ENCODE peak calls at places on chromosomes 11 and 22, in ten cellular contexts. One of them, this sample, is unnamed.

GRCh38 chr11:77038029-77038824 is 4.0 kb downstream of the B3GNT6 start:
- DNase-seq in kidney: no peak
- DNase-seq in prostate gland: no peak
- DNase-seq in IMR-90: peak
- DNase-seq in A549: no peak
- DNase-seq in fibroblast of lung: no peak
- DNase-seq in brain microvascular endothelial cell: no peak
- DNase-seq in ovary: no peak
- DNase-seq in fibroblast of the aortic adventitia: no peak
- DNase-seq in tibial nerve: no peak
- DNase-seq in this sample: no peak

GRCh38 chr11:122755941-122756340 is 82.4 kb upstream of the CRTAM start:
- DNase-seq in ovary: no peak
- DNase-seq in kidney: no peak
- DNase-seq in brain microvascular endothelial cell: no peak
- DNase-seq in fibroblast of the aortic adventitia: no peak
- DNase-seq in A549: no peak
- DNase-seq in prostate gland: no peak
- DNase-seq in tibial nerve: no peak
- DNase-seq in fibroblast of lung: no peak
- DNase-seq in IMR-90: no peak
- DNase-seq in this sample: no peak

GRCh38 chr11:86069408-86070086 is 663 bp upstream of the PICALM start:
- DNase-seq in ovary: peak
- DNase-seq in IMR-90: peak
- DNase-seq in prostate gland: peak
- DNase-seq in fibroblast of the aortic adventitia: peak
- DNase-seq in brain microvascular endothelial cell: peak
- DNase-seq in fibroblast of lung: peak
- DNase-seq in tibial nerve: no peak
- DNase-seq in A549: peak
- DNase-seq in kidney: no peak
- DNase-seq in this sample: no peak

GRCh38 chr11:2700415-2701211 is 819 bp upstream of the KCNQ1OT1 start:
- DNase-seq in fibroblast of lung: peak
- DNase-seq in kidney: peak
- DNase-seq in tibial nerve: peak
- DNase-seq in ovary: peak
- DNase-seq in IMR-90: no peak
- DNase-seq in A549: peak
- DNase-seq in brain microvascular endothelial cell: no peak
- DNase-seq in prostate gland: peak
- DNase-seq in fibroblast of the aortic adventitia: peak
- DNase-seq in this sample: peak

GRCh38 chr11:123481647-123482046 is 51.6 kb downstream of the GRAMD1B start:
- DNase-seq in IMR-90: no peak
- DNase-seq in A549: no peak
- DNase-seq in ovary: no peak
- DNase-seq in brain microvascular endothelial cell: no peak
- DNase-seq in tibial nerve: no peak
- DNase-seq in prostate gland: no peak
- DNase-seq in fibroblast of lung: no peak
- DNase-seq in fibroblast of the aortic adventitia: no peak
- DNase-seq in kidney: no peak
- DNase-seq in this sample: no peak

GRCh38 chr11:47606731-47607130 is 12.5 kb upstream of the C1QTNF4 start:
- DNase-seq in IMR-90: peak
- DNase-seq in prostate gland: no peak
- DNase-seq in brain microvascular endothelial cell: peak
- DNase-seq in kidney: no peak
- DNase-seq in A549: no peak
- DNase-seq in tibial nerve: no peak
- DNase-seq in fibroblast of the aortic adventitia: peak
- DNase-seq in fibroblast of lung: no peak
- DNase-seq in ovary: no peak
- DNase-seq in this sample: no peak

GRCh38 chr11:18692941-18693760 is 5.4 kb upstream of the TMEM86A start:
- DNase-seq in brain microvascular endothelial cell: no peak
- DNase-seq in fibroblast of the aortic adventitia: no peak
- DNase-seq in kidney: no peak
- DNase-seq in ovary: no peak
- DNase-seq in tibial nerve: no peak
- DNase-seq in fibroblast of lung: no peak
- DNase-seq in prostate gland: peak
- DNase-seq in IMR-90: no peak
- DNase-seq in A549: no peak
- DNase-seq in this sample: no peak

GRCh38 chr11:23310276-23310675 is 450.0 kb upstream of the CCDC179 start:
- DNase-seq in fibroblast of lung: no peak
- DNase-seq in IMR-90: peak
- DNase-seq in tibial nerve: no peak
- DNase-seq in ovary: no peak
- DNase-seq in A549: no peak
- DNase-seq in prostate gland: no peak
- DNase-seq in fibroblast of the aortic adventitia: peak
- DNase-seq in brain microvascular endothelial cell: peak
- DNase-seq in kidney: no peak
- DNase-seq in this sample: no peak

GRCh38 chr22:26672060-26672471 is 14.7 kb downstream of the MIAT start:
- DNase-seq in prostate gland: no peak
- DNase-seq in ovary: peak
- DNase-seq in fibroblast of lung: no peak
- DNase-seq in brain microvascular endothelial cell: no peak
- DNase-seq in fibroblast of the aortic adventitia: no peak
- DNase-seq in tibial nerve: no peak
- DNase-seq in kidney: no peak
- DNase-seq in A549: no peak
- DNase-seq in IMR-90: no peak
- DNase-seq in this sample: no peak

GRCh38 chr22:26670459-26670858 is 13.1 kb downstream of the MIAT start:
- DNase-seq in brain microvascular endothelial cell: no peak
- DNase-seq in prostate gland: no peak
- DNase-seq in kidney: no peak
- DNase-seq in tibial nerve: no peak
- DNase-seq in ovary: no peak
- DNase-seq in IMR-90: no peak
- DNase-seq in fibroblast of lung: no peak
- DNase-seq in fibroblast of the aortic adventitia: no peak
- DNase-seq in A549: no peak
- DNase-seq in this sample: no peak

GRCh38 chr22:26667140-26667539 is 9.8 kb downstream of the MIAT start:
- DNase-seq in prostate gland: no peak
- DNase-seq in ovary: no peak
- DNase-seq in IMR-90: no peak
- DNase-seq in kidney: no peak
- DNase-seq in fibroblast of the aortic adventitia: no peak
- DNase-seq in fibroblast of lung: no peak
- DNase-seq in tibial nerve: no peak
- DNase-seq in brain microvascular endothelial cell: no peak
- DNase-seq in A549: no peak
- DNase-seq in this sample: no peak

GRCh38 chr22:26671317-26672059 is 14.1 kb downstream of the MIAT start:
- DNase-seq in kidney: no peak
- DNase-seq in brain microvascular endothelial cell: no peak
- DNase-seq in ovary: peak
- DNase-seq in tibial nerve: peak
- DNase-seq in fibroblast of lung: no peak
- DNase-seq in A549: no peak
- DNase-seq in fibroblast of the aortic adventitia: no peak
- DNase-seq in IMR-90: no peak
- DNase-seq in prostate gland: peak
- DNase-seq in this sample: no peak

GRCh38 chr22:26669060-26669481 is 11.7 kb downstream of the MIAT start:
- DNase-seq in prostate gland: no peak
- DNase-seq in fibroblast of the aortic adventitia: no peak
- DNase-seq in A549: peak
- DNase-seq in IMR-90: peak
- DNase-seq in kidney: no peak
- DNase-seq in ovary: no peak
- DNase-seq in brain microvascular endothelial cell: peak
- DNase-seq in fibroblast of lung: peak
- DNase-seq in tibial nerve: no peak
- DNase-seq in this sample: peak
- TF ChIP-seq CTCF in prostate gland: no peak
- TF ChIP-seq CTCF in fibroblast of the aortic adventitia: peak
- TF ChIP-seq CTCF in A549: peak
- TF ChIP-seq CTCF in IMR-90: peak
- TF ChIP-seq CTCF in kidney: no peak
- TF ChIP-seq CTCF in ovary: no peak
- TF ChIP-seq CTCF in brain microvascular endothelial cell: peak
- TF ChIP-seq CTCF in fibroblast of lung: peak
- TF ChIP-seq CTCF in tibial nerve: no peak
- TF ChIP-seq CTCF in this sample: peak

DNA sequence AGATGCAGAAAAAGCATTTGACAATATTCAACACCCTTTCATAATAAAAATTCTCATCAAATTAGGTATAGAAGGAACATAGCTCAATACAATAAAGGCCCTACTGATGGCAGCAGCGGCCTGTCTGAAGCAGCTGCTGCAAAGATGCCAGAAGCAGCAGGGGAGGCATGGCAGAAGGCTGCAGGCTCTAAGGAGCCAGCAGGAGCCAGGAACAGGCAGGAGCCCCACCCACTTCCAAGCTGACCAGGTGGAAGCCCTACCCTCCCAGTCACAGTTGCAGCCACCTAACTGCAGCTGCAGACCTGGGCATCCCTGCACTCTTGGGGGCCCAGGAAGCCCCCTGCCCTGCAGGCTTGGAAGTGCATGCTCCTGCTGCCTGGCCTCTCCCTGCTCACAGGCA is 18.2 kb upstream of the OR6A2 start:
- DNase-seq in kidney: no peak
- DNase-seq in prostate gland: no peak
- DNase-seq in IMR-90: peak
- DNase-seq in ovary: no peak
- DNase-seq in A549: no peak
- DNase-seq in brain microvascular endothelial cell: no peak
- DNase-seq in tibial nerve: no peak
- DNase-seq in fibroblast of the aortic adventitia: peak
- DNase-seq in fibroblast of lung: no peak
- DNase-seq in this sample: no peak
- TF ChIP-seq CTCF in kidney: no peak
- TF ChIP-seq CTCF in prostate gland: no peak
- TF ChIP-seq CTCF in IMR-90: no peak
- TF ChIP-seq CTCF in ovary: no peak
- TF ChIP-seq CTCF in A549: no peak
- TF ChIP-seq CTCF in brain microvascular endothelial cell: peak
- TF ChIP-seq CTCF in tibial nerve: no peak
- TF ChIP-seq CTCF in fibroblast of the aortic adventitia: no peak
- TF ChIP-seq CTCF in fibroblast of lung: no peak
- TF ChIP-seq CTCF in this sample: no peak

GRCh38 chr11:103202048-103202651 is 92.9 kb downstream of the DYNC2H1 start:
- DNase-seq in A549: peak
- DNase-seq in IMR-90: peak
- DNase-seq in brain microvascular endothelial cell: peak
- DNase-seq in tibial nerve: no peak
- DNase-seq in fibroblast of the aortic adventitia: peak
- DNase-seq in kidney: no peak
- DNase-seq in fibroblast of lung: peak
- DNase-seq in prostate gland: no peak
- DNase-seq in ovary: no peak
- DNase-seq in this sample: no peak
- TF ChIP-seq CTCF in A549: peak
- TF ChIP-seq CTCF in IMR-90: peak
- TF ChIP-seq CTCF in brain microvascular endothelial cell: peak
- TF ChIP-seq CTCF in tibial nerve: no peak
- TF ChIP-seq CTCF in fibroblast of the aortic adventitia: peak
- TF ChIP-seq CTCF in kidney: peak
- TF ChIP-seq CTCF in fibroblast of lung: peak
- TF ChIP-seq CTCF in prostate gland: no peak
- TF ChIP-seq CTCF in ovary: no peak
- TF ChIP-seq CTCF in this sample: peak

GRCh38 chr11:13249992-13250391 is 27.6 kb upstream of the BMAL1 start:
- DNase-seq in fibroblast of the aortic adventitia: no peak
- DNase-seq in ovary: no peak
- DNase-seq in prostate gland: no peak
- DNase-seq in tibial nerve: no peak
- DNase-seq in IMR-90: no peak
- DNase-seq in kidney: no peak
- DNase-seq in brain microvascular endothelial cell: no peak
- DNase-seq in A549: peak
- DNase-seq in fibroblast of lung: peak
- DNase-seq in this sample: no peak
- TF ChIP-seq CTCF in fibroblast of the aortic adventitia: peak
- TF ChIP-seq CTCF in ovary: no peak
- TF ChIP-seq CTCF in prostate gland: no peak
- TF ChIP-seq CTCF in tibial nerve: no peak
- TF ChIP-seq CTCF in IMR-90: peak
- TF ChIP-seq CTCF in kidney: no peak
- TF ChIP-seq CTCF in brain microvascular endothelial cell: peak
- TF ChIP-seq CTCF in A549: peak
- TF ChIP-seq CTCF in fibroblast of lung: no peak
- TF ChIP-seq CTCF in this sample: no peak

DNA sequence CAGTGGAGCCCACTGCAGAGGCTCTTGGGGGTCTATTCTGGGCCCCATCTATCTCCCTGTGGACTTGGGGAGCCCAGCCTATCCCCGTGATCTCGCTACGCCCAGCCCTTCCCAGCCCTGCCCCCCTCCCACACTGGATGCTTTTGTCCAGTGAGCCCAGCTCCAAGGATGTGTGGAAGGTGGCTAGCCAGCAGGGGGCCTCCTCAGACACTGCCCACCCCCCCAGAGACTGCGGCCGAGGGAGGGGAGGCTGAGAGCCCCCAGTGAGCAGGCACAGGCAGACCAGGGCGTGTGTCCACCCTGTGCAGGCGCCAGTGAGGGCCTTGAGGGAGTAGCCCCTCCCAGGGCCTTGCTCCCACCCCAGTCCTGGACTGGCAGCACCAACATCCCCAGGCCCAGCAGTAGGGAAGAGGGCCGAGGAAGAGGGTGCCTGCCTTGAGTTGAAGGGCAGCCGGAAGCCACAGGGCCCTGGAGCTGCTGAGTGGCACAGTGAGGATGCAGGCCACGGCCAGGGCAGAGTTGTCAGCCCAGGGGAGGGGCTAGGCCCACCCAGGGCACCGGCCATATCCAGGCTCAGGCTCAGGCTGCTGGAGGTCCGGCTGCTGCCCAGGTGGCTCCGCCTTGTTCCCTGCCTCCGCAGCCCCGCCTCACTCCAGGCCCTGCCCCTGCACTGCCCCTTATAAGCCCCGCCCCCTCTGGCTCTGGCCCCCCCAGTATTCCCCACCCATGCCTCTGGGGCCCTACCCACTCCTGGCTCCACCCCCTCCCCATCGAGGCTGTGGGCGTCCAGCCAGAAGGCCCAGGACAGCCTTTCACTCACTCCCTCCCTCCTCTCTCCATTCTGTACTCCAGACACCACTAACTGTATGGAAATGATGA is 28.0 kb downstream of the MOB2 start:
- DNase-seq in fibroblast of the aortic adventitia: no peak
- DNase-seq in kidney: peak
- DNase-seq in IMR-90: peak
- DNase-seq in fibroblast of lung: peak
- DNase-seq in ovary: peak
- DNase-seq in A549: peak
- DNase-seq in brain microvascular endothelial cell: peak
- DNase-seq in tibial nerve: peak
- DNase-seq in prostate gland: peak
- DNase-seq in this sample: no peak
- TF ChIP-seq CTCF in fibroblast of the aortic adventitia: peak
- TF ChIP-seq CTCF in kidney: no peak
- TF ChIP-seq CTCF in IMR-90: peak
- TF ChIP-seq CTCF in fibroblast of lung: peak
- TF ChIP-seq CTCF in ovary: peak
- TF ChIP-seq CTCF in A549: peak
- TF ChIP-seq CTCF in brain microvascular endothelial cell: peak
- TF ChIP-seq CTCF in tibial nerve: peak
- TF ChIP-seq CTCF in prostate gland: no peak
- TF ChIP-seq CTCF in this sample: peak